ENCODE peak calls at places on chromosomes 7 and 10, in six cellular contexts. E, B, T, A, S and X are unnamed samples.

GRCh38 chr10:119132521-119133345 is 28.8 kb downstream of the DENND10 start:
- DNase-seq in E (no peak), B (no peak), T (no peak), A (no peak), S (no peak), X (no peak)

GRCh38 chr10:61398730-61399129 is 54.5 kb downstream of the TMEM26 start:
- DNase-seq in E (no peak), B (no peak), T (no peak), A (no peak), S (no peak), X (no peak)

GRCh38 chr7:34916267-34916666 is 121.0 kb downstream of the DPY19L1 start:
- DNase-seq in E (no peak), B (no peak), T (no peak), A (no peak), S (no peak), X (no peak)

GRCh38 chr7:128728608-128729007 is 10.6 kb upstream of the CALU start:
- DNase-seq in E (no peak), B (no peak), T (no peak), A (no peak), S (no peak), X (no peak)

GRCh38 chr10:124612611-124613498 is 131.3 kb downstream of the FAM53B start:
- DNase-seq in E (peak), B (peak), T (no peak), A (no peak), S (peak), X (no peak)

GRCh38 chr10:79159785-79160184 is 91.0 kb downstream of the ZMIZ1 start:
- DNase-seq in E (peak), B (peak), T (peak), A (peak), S (peak), X (no peak)

GRCh38 chr7:77846317-77847092 is 47.9 kb downstream of the PHTF2 start:
- DNase-seq in E (no peak), B (no peak), T (no peak), A (no peak), S (no peak), X (no peak)

GRCh38 chr10:73848821-73849489 is 25.4 kb downstream of the CAMK2G start:
- DNase-seq in E (peak), B (peak), T (peak), A (peak), S (peak), X (peak)

GRCh38 chr7:135240446-135240845 is 6.8 kb downstream of the STRA8 start:
- DNase-seq in E (no peak), B (no peak), T (no peak), A (no peak), S (no peak), X (no peak)

GRCh38 chr10:100740476-100741341 is 4.7 kb upstream of the PAX2 start:
- DNase-seq in E (no peak), B (no peak), T (no peak), A (no peak), S (no peak), X (peak)

DNA sequence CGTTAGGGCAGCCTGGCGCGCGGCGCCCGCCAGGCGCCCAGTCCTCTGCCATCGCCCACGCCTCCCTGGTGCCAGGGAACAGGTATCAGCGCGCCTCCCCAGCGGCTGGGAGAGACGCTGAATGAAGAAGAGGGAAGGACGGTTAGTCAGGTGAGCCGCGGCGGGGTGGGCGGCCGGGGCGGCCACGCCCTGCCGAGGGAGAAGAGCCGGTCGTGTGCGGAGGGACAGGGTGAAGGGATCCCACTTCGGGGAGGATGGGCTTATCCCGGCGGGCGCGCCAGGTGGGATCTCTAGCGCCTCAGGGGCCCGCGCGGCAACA is 580 bp upstream of the ARL4A start:
- DNase-seq in E (no peak), B (no peak), T (no peak), A (no peak), S (no peak), X (no peak)
- TF ChIP-seq CTCF in E (no peak), B (no peak), T (no peak), A (no peak), S (no peak), X (peak)

DNA sequence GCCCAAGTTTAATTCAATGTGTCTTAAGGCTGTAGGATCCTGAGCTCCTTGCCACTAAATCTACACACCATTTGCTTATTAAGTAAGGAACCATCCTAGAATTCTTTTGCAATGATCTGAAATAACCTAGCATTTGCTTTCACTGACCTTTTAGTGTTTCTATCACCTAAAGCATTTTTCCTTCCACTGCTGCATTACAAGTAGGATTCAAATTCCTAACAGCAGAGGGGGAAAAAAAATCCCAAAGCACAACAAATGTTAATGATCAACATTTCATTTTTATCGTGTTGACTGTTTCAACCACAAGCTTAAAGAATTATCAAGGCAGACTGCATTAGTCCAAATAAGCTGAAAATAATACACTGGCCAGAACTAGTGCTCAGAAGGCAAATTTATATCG is 174.7 kb upstream of the TCF7L2 start:
- DNase-seq in E (no peak), B (no peak), T (no peak), A (no peak), S (no peak), X (no peak)
- TF ChIP-seq CTCF in E (no peak), B (no peak), T (no peak), A (peak), S (no peak), X (no peak)

GRCh38 chr10:34677591-34677990 is 137.5 kb downstream of the PARD3 start:
- DNase-seq in E (no peak), B (no peak), T (no peak), A (no peak), S (no peak), X (no peak)
- TF ChIP-seq CTCF in E (no peak), B (peak), T (no peak), A (no peak), S (no peak), X (no peak)

DNA sequence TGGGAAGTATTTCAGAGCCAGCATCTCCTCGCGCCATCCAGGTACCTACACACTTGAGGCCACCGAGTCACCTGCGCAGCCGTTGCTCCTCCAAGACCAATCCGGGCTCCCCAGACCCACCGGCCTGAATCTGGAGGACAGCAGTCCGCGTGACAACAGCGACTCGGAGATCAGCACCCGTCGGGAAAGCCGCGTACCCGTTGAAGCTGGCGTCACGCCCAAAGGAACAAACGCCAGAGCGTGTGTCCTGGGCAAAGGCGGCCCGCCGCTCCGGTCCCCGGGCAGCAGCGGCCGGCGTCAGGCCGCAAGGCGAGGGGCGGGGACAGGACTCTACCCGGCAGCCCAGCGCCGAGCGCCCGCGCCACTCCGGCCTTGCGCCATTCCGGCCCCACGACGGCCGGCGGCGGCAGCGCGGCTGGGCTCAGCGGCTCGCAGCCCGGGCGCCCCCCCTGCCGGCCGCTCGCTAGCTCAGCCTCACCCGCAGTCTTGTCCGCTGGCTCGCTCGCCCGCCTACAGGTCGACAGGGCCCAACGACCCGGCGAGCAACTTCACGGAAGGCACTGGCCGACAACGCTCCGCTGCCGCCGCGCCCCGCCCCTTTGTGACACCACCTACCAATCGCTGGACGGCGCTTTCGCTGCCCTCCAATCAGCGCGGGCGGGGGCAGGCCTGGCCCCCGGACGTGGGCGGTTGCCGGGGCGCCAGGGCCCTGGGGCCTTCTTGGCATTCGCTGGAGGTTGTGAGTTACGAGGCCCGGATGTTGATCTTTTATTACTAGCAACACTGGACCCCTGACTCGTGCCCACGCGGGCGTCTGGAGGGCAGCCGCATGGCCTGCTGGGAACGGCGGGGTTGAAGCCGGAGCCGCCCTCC is at the start of gene ZFAND4:
- DNase-seq in E (peak), B (peak), T (peak), A (peak), S (peak), X (peak)
- TF ChIP-seq CTCF in E (peak), B (peak), T (peak), A (peak), S (peak), X (peak)

GRCh38 chr10:23452010-23452655 is 13.3 kb downstream of the OTUD1 start:
- DNase-seq in E (no peak), B (no peak), T (no peak), A (no peak), S (no peak), X (no peak)
- TF ChIP-seq CTCF in E (no peak), B (no peak), T (no peak), A (no peak), S (no peak), X (no peak)

GRCh38 chr7:12062062-12062461 is 149.0 kb upstream of the TMEM106B start:
- DNase-seq in E (no peak), B (no peak), T (no peak), A (no peak), S (no peak), X (no peak)
- TF ChIP-seq CTCF in E (no peak), B (peak), T (no peak), A (no peak), S (peak), X (peak)

GRCh38 chr7:150341263-150342118 is at the start of gene RARRES2:
- DNase-seq in E (peak), B (no peak), T (peak), A (peak), S (no peak), X (no peak)
- TF ChIP-seq CTCF in E (no peak), B (no peak), T (no peak), A (no peak), S (no peak), X (no peak)

DNA sequence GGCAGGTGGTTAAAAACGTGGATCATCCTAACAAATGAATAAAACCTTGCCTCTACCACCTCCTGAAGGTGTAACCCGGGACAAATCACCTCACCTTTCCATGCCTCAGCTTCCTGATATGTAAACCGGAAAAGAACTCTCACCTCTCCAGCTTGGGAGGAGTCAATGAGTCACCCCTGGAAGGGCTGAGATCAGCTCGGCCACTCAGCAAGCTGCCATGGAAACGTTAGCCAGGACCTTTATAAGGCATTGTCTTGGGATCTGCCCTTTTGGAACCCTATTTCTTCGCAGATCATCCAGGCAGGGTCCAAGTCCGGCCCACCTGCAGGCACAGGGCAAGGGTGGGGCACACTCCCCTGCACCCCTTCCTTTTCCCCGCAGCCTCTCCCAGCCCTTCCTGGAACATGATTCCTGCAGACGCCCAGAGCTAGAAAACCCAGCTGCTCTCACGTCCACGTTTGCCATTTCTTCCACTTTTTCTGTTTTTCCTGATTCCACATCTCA is 81.6 kb upstream of the PFKP start:
- DNase-seq in E (no peak), B (no peak), T (no peak), A (peak), S (peak), X (no peak)
- TF ChIP-seq CTCF in E (no peak), B (no peak), T (no peak), A (no peak), S (no peak), X (no peak)